ENCODE peak calls at places on chromosome 1, in six cellular contexts. One of them, this sample, is unnamed.

GRCh38 chr1:156019946-156020292 is 832 bp downstream of the SSR2 start:
- DNase-seq in OCI-LY7: no peak
- DNase-seq in transverse colon: no peak
- DNase-seq in testis: no peak
- DNase-seq in naive thymus-derived CD4-positive, alpha-beta T cell: no peak
- DNase-seq in esophagus muscularis mucosa: no peak
- DNase-seq in this sample: no peak

GRCh38 chr1:12771186-12771585 is 2.4 kb upstream of the PRAMEF12 start:
- DNase-seq in OCI-LY7: no peak
- DNase-seq in transverse colon: no peak
- DNase-seq in testis: no peak
- DNase-seq in naive thymus-derived CD4-positive, alpha-beta T cell: no peak
- DNase-seq in esophagus muscularis mucosa: peak; percentile 53
- DNase-seq in this sample: no peak

GRCh38 chr1:152461544-152461943 is 47.5 kb upstream of the CRNN start:
- DNase-seq in OCI-LY7: peak; percentile 65
- DNase-seq in transverse colon: peak; percentile 51
- DNase-seq in testis: peak; percentile 85
- DNase-seq in naive thymus-derived CD4-positive, alpha-beta T cell: peak; percentile 62
- DNase-seq in esophagus muscularis mucosa: peak; percentile 84
- DNase-seq in this sample: peak; percentile 66

GRCh38 chr1:180988221-180988826 is 34.3 kb downstream of the STX6 start:
- DNase-seq in OCI-LY7: no peak
- DNase-seq in transverse colon: no peak
- DNase-seq in testis: no peak
- DNase-seq in naive thymus-derived CD4-positive, alpha-beta T cell: no peak
- DNase-seq in esophagus muscularis mucosa: peak; percentile 85
- DNase-seq in this sample: peak; percentile 49

GRCh38 chr1:33327587-33328325 is 6.9 kb upstream of the A3GALT2 start:
- DNase-seq in OCI-LY7: no peak
- DNase-seq in transverse colon: peak; percentile 35
- DNase-seq in testis: no peak
- DNase-seq in naive thymus-derived CD4-positive, alpha-beta T cell: no peak
- DNase-seq in esophagus muscularis mucosa: no peak
- DNase-seq in this sample: no peak

GRCh38 chr1:238123201-238123600 is 232.5 kb upstream of the ZP4 start:
- DNase-seq in OCI-LY7: no peak
- DNase-seq in transverse colon: no peak
- DNase-seq in testis: no peak
- DNase-seq in naive thymus-derived CD4-positive, alpha-beta T cell: no peak
- DNase-seq in esophagus muscularis mucosa: no peak
- DNase-seq in this sample: no peak

GRCh38 chr1:189787201-189787600 is 690.5 kb downstream of the BRINP3 start:
- DNase-seq in OCI-LY7: no peak
- DNase-seq in transverse colon: no peak
- DNase-seq in testis: peak; percentile 64
- DNase-seq in naive thymus-derived CD4-positive, alpha-beta T cell: no peak
- DNase-seq in esophagus muscularis mucosa: no peak
- DNase-seq in this sample: no peak

GRCh38 chr1:232627645-232628334 is 2.1 kb downstream of the SIPA1L2 start:
- DNase-seq in OCI-LY7: peak; percentile 84
- DNase-seq in transverse colon: no peak
- DNase-seq in testis: no peak
- DNase-seq in naive thymus-derived CD4-positive, alpha-beta T cell: peak; percentile 69
- DNase-seq in esophagus muscularis mucosa: no peak
- DNase-seq in this sample: no peak

GRCh38 chr1:156241311-156241811 is 623 bp upstream of the BGLAP start:
- DNase-seq in OCI-LY7: no peak
- DNase-seq in transverse colon: no peak
- DNase-seq in testis: no peak
- DNase-seq in naive thymus-derived CD4-positive, alpha-beta T cell: no peak
- DNase-seq in esophagus muscularis mucosa: no peak
- DNase-seq in this sample: peak; percentile 44

GRCh38 chr1:170891872-170892271 is 43.5 kb upstream of the MROH9 start:
- DNase-seq in OCI-LY7: no peak
- DNase-seq in transverse colon: peak; percentile 30
- DNase-seq in testis: no peak
- DNase-seq in naive thymus-derived CD4-positive, alpha-beta T cell: no peak
- DNase-seq in esophagus muscularis mucosa: no peak
- DNase-seq in this sample: no peak

GRCh38 chr1:4174291-4175200 is 274.5 kb upstream of the C1orf174 start:
- DNase-seq in OCI-LY7: no peak
- DNase-seq in transverse colon: no peak
- DNase-seq in testis: no peak
- DNase-seq in naive thymus-derived CD4-positive, alpha-beta T cell: no peak
- DNase-seq in esophagus muscularis mucosa: peak; percentile 88
- DNase-seq in this sample: no peak

GRCh38 chr1:174433451-174433850 is 14.3 kb upstream of the GPR52 start:
- DNase-seq in OCI-LY7: no peak
- DNase-seq in transverse colon: no peak
- DNase-seq in testis: no peak
- DNase-seq in naive thymus-derived CD4-positive, alpha-beta T cell: no peak
- DNase-seq in esophagus muscularis mucosa: no peak
- DNase-seq in this sample: no peak

GRCh38 chr1:248404024-248404423 is 1.2 kb downstream of the OR2T1 start:
- DNase-seq in OCI-LY7: no peak
- DNase-seq in transverse colon: no peak
- DNase-seq in testis: no peak
- DNase-seq in naive thymus-derived CD4-positive, alpha-beta T cell: peak; percentile 32
- DNase-seq in esophagus muscularis mucosa: no peak
- DNase-seq in this sample: no peak

GRCh38 chr1:13535227-13535626 is 21.4 kb upstream of the LRRC38 start:
- DNase-seq in OCI-LY7: no peak
- DNase-seq in transverse colon: no peak
- DNase-seq in testis: no peak
- DNase-seq in naive thymus-derived CD4-positive, alpha-beta T cell: no peak
- DNase-seq in esophagus muscularis mucosa: no peak
- DNase-seq in this sample: no peak

GRCh38 chr1:224616761-224617409 is 768 bp downstream of the CNIH3 start:
- DNase-seq in OCI-LY7: no peak
- DNase-seq in transverse colon: no peak
- DNase-seq in testis: no peak
- DNase-seq in naive thymus-derived CD4-positive, alpha-beta T cell: no peak
- DNase-seq in esophagus muscularis mucosa: no peak
- DNase-seq in this sample: no peak

GRCh38 chr1:114215426-114215825 is 61.8 kb upstream of the SYT6 start:
- DNase-seq in OCI-LY7: no peak
- DNase-seq in transverse colon: no peak
- DNase-seq in testis: no peak
- DNase-seq in naive thymus-derived CD4-positive, alpha-beta T cell: no peak
- DNase-seq in esophagus muscularis mucosa: no peak
- DNase-seq in this sample: no peak

GRCh38 chr1:19411612-19412011 is 73.7 kb downstream of the CAPZB start:
- DNase-seq in OCI-LY7: peak; percentile 71
- DNase-seq in transverse colon: no peak
- DNase-seq in testis: no peak
- DNase-seq in naive thymus-derived CD4-positive, alpha-beta T cell: no peak
- DNase-seq in esophagus muscularis mucosa: no peak
- DNase-seq in this sample: no peak

GRCh38 chr1:153358691-153358975 is 979 bp downstream of the S100A9 start:
- DNase-seq in OCI-LY7: no peak
- DNase-seq in transverse colon: no peak
- DNase-seq in testis: no peak
- DNase-seq in naive thymus-derived CD4-positive, alpha-beta T cell: no peak
- DNase-seq in esophagus muscularis mucosa: peak; percentile 57
- DNase-seq in this sample: no peak

GRCh38 chr1:98030483-98030882 is 109.6 kb upstream of the DPYD start:
- DNase-seq in OCI-LY7: no peak
- DNase-seq in transverse colon: no peak
- DNase-seq in testis: no peak
- DNase-seq in naive thymus-derived CD4-positive, alpha-beta T cell: no peak
- DNase-seq in esophagus muscularis mucosa: no peak
- DNase-seq in this sample: no peak

GRCh38 chr1:75233302-75233929 is 99.2 kb downstream of the LHX8 start:
- DNase-seq in OCI-LY7: peak; percentile 37
- DNase-seq in transverse colon: no peak
- DNase-seq in testis: no peak
- DNase-seq in naive thymus-derived CD4-positive, alpha-beta T cell: peak; percentile 13
- DNase-seq in esophagus muscularis mucosa: no peak
- DNase-seq in this sample: no peak

GRCh38 chr1:109290998-109291397 is 8.1 kb upstream of the PSRC1 start:
- DNase-seq in OCI-LY7: no peak
- DNase-seq in transverse colon: no peak
- DNase-seq in testis: no peak
- DNase-seq in naive thymus-derived CD4-positive, alpha-beta T cell: no peak
- DNase-seq in esophagus muscularis mucosa: no peak
- DNase-seq in this sample: no peak

GRCh38 chr1:153122831-153123421 is 9.6 kb upstream of the SPRR2F start:
- DNase-seq in OCI-LY7: no peak
- DNase-seq in transverse colon: no peak
- DNase-seq in testis: peak; percentile 49
- DNase-seq in naive thymus-derived CD4-positive, alpha-beta T cell: no peak
- DNase-seq in esophagus muscularis mucosa: no peak
- DNase-seq in this sample: no peak

GRCh38 chr1:58214674-58215073 is 331.9 kb downstream of the OMA1 start:
- DNase-seq in OCI-LY7: no peak
- DNase-seq in transverse colon: no peak
- DNase-seq in testis: no peak
- DNase-seq in naive thymus-derived CD4-positive, alpha-beta T cell: no peak
- DNase-seq in esophagus muscularis mucosa: no peak
- DNase-seq in this sample: no peak

GRCh38 chr1:184945678-184946412 is 28.5 kb downstream of the NIBAN1 start:
- DNase-seq in OCI-LY7: no peak
- DNase-seq in transverse colon: no peak
- DNase-seq in testis: no peak
- DNase-seq in naive thymus-derived CD4-positive, alpha-beta T cell: no peak
- DNase-seq in esophagus muscularis mucosa: peak; percentile 7
- DNase-seq in this sample: no peak

GRCh38 chr1:65429078-65429477 is 8.6 kb downstream of the LEPR start:
- DNase-seq in OCI-LY7: no peak
- DNase-seq in transverse colon: no peak
- DNase-seq in testis: no peak
- DNase-seq in naive thymus-derived CD4-positive, alpha-beta T cell: no peak
- DNase-seq in esophagus muscularis mucosa: no peak
- DNase-seq in this sample: no peak
- H3K36me3 ChIP-seq in OCI-LY7: peaks cover 43% of the 10 kb centered on the region
- H3K36me3 ChIP-seq in transverse colon: peaks cover 27% of the 10 kb centered on the region
- H3K36me3 ChIP-seq in testis: peaks cover 3% of the 10 kb centered on the region
- H3K36me3 ChIP-seq in naive thymus-derived CD4-positive, alpha-beta T cell: peaks cover 23% of the 10 kb centered on the region
- H3K36me3 ChIP-seq in esophagus muscularis mucosa: peaks cover 58% of the 10 kb centered on the region
- H3K36me3 ChIP-seq in this sample: no peaks in the 10 kb centered on the region

GRCh38 chr1:8419861-8420260 is 101.9 kb downstream of the SLC45A1 start:
- DNase-seq in OCI-LY7: no peak
- DNase-seq in transverse colon: no peak
- DNase-seq in testis: no peak
- DNase-seq in naive thymus-derived CD4-positive, alpha-beta T cell: no peak
- DNase-seq in esophagus muscularis mucosa: no peak
- DNase-seq in this sample: no peak

GRCh38 chr1:8420318-8420717 is 102.4 kb downstream of the SLC45A1 start:
- DNase-seq in OCI-LY7: no peak
- DNase-seq in transverse colon: peak; percentile 55
- DNase-seq in testis: no peak
- DNase-seq in naive thymus-derived CD4-positive, alpha-beta T cell: no peak
- DNase-seq in esophagus muscularis mucosa: no peak
- DNase-seq in this sample: no peak

GRCh38 chr1:8417625-8418024 is 99.7 kb downstream of the SLC45A1 start:
- DNase-seq in OCI-LY7: no peak
- DNase-seq in transverse colon: no peak
- DNase-seq in testis: no peak
- DNase-seq in naive thymus-derived CD4-positive, alpha-beta T cell: no peak
- DNase-seq in esophagus muscularis mucosa: no peak
- DNase-seq in this sample: no peak

GRCh38 chr1:8418301-8418700 is 100.4 kb downstream of the SLC45A1 start:
- DNase-seq in OCI-LY7: no peak
- DNase-seq in transverse colon: no peak
- DNase-seq in testis: no peak
- DNase-seq in naive thymus-derived CD4-positive, alpha-beta T cell: no peak
- DNase-seq in esophagus muscularis mucosa: no peak
- DNase-seq in this sample: no peak

GRCh38 chr1:8419172-8419571 is 101.3 kb downstream of the SLC45A1 start:
- DNase-seq in OCI-LY7: no peak
- DNase-seq in transverse colon: no peak
- DNase-seq in testis: no peak
- DNase-seq in naive thymus-derived CD4-positive, alpha-beta T cell: no peak
- DNase-seq in esophagus muscularis mucosa: no peak
- DNase-seq in this sample: no peak
- H3K36me3 ChIP-seq in OCI-LY7: peaks cover 92% of the 10 kb centered on the region
- H3K36me3 ChIP-seq in transverse colon: no peaks in the 10 kb centered on the region
- H3K36me3 ChIP-seq in testis: no peaks in the 10 kb centered on the region
- H3K36me3 ChIP-seq in naive thymus-derived CD4-positive, alpha-beta T cell: peaks cover 21% of the 10 kb centered on the region
- H3K36me3 ChIP-seq in esophagus muscularis mucosa: peaks cover 51% of the 10 kb centered on the region
- H3K36me3 ChIP-seq in this sample: peaks cover 3% of the 10 kb centered on the region

GRCh38 chr1:61865646-61866220 is 123.5 kb downstream of the PATJ start:
- DNase-seq in OCI-LY7: no peak
- DNase-seq in transverse colon: no peak
- DNase-seq in testis: no peak
- DNase-seq in naive thymus-derived CD4-positive, alpha-beta T cell: no peak
- DNase-seq in esophagus muscularis mucosa: no peak
- DNase-seq in this sample: peak; percentile 11
- H3K36me3 ChIP-seq in OCI-LY7: no peaks in the 10 kb centered on the region
- H3K36me3 ChIP-seq in transverse colon: peaks cover 16% of the 10 kb centered on the region
- H3K36me3 ChIP-seq in testis: no peaks in the 10 kb centered on the region
- H3K36me3 ChIP-seq in naive thymus-derived CD4-positive, alpha-beta T cell: peaks cover 29% of the 10 kb centered on the region
- H3K36me3 ChIP-seq in esophagus muscularis mucosa: peaks cover 8% of the 10 kb centered on the region
- H3K36me3 ChIP-seq in this sample: no peaks in the 10 kb centered on the region

GRCh38 chr1:204240233-204240632 is 26.4 kb upstream of the GOLT1A start:
- DNase-seq in OCI-LY7: no peak
- DNase-seq in transverse colon: no peak
- DNase-seq in testis: no peak
- DNase-seq in naive thymus-derived CD4-positive, alpha-beta T cell: no peak
- DNase-seq in esophagus muscularis mucosa: no peak
- DNase-seq in this sample: no peak

GRCh38 chr1:204246876-204247275 is 33.1 kb upstream of the GOLT1A start:
- DNase-seq in OCI-LY7: no peak
- DNase-seq in transverse colon: no peak
- DNase-seq in testis: no peak
- DNase-seq in naive thymus-derived CD4-positive, alpha-beta T cell: no peak
- DNase-seq in esophagus muscularis mucosa: no peak
- DNase-seq in this sample: no peak

GRCh38 chr1:204242920-204243319 is 29.1 kb upstream of the GOLT1A start:
- DNase-seq in OCI-LY7: no peak
- DNase-seq in transverse colon: no peak
- DNase-seq in testis: no peak
- DNase-seq in naive thymus-derived CD4-positive, alpha-beta T cell: no peak
- DNase-seq in esophagus muscularis mucosa: no peak
- DNase-seq in this sample: no peak

GRCh38 chr1:204241914-204242313 is 28.1 kb upstream of the GOLT1A start:
- DNase-seq in OCI-LY7: no peak
- DNase-seq in transverse colon: no peak
- DNase-seq in testis: no peak
- DNase-seq in naive thymus-derived CD4-positive, alpha-beta T cell: no peak
- DNase-seq in esophagus muscularis mucosa: no peak
- DNase-seq in this sample: no peak

DNA sequence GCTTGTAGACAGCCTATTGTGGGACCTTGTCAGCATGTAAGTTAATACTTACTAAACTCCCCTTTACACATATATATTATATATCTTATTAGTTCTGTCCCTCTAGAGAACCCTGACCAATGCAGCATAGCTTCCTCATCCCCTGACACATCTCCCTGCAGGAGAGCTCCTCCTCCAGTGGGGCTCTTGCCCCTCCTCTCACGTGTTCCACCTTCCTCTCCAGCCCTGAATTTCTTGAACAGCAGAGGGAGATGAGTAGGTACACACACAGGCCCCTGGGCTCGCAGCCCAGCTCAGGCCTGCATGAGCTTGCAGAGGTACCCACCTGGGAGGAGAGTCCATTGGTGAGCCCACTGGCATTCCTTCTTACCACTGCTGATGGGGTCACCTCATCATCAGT is 27.3 kb upstream of the GOLT1A start:
- DNase-seq in OCI-LY7: no peak
- DNase-seq in transverse colon: no peak
- DNase-seq in testis: no peak
- DNase-seq in naive thymus-derived CD4-positive, alpha-beta T cell: no peak
- DNase-seq in esophagus muscularis mucosa: no peak
- DNase-seq in this sample: no peak
- H3K36me3 ChIP-seq in OCI-LY7: no peaks in the 10 kb centered on the region
- H3K36me3 ChIP-seq in transverse colon: peaks cover 18% of the 10 kb centered on the region
- H3K36me3 ChIP-seq in testis: no peaks in the 10 kb centered on the region
- H3K36me3 ChIP-seq in naive thymus-derived CD4-positive, alpha-beta T cell: no peaks in the 10 kb centered on the region
- H3K36me3 ChIP-seq in esophagus muscularis mucosa: peaks cover 51% of the 10 kb centered on the region
- H3K36me3 ChIP-seq in this sample: peaks cover 82% of the 10 kb centered on the region